ENCODE peak calls at places on chromosomes 6 and 20, in four cellular contexts. One of them, this sample, is unnamed.
A peak's percentile ranks its signal among the peaks of the same experiment; 100 is the strongest.

GRCh38 chr6:31007694-31008093 is 2.6 kb upstream of the MUC22 start:
- DNase-seq in effector memory CD8-positive, alpha-beta T cell: no peak
- DNase-seq in GM06990: no peak
- DNase-seq in EL: peak; percentile 95
- DNase-seq in this sample: peak; percentile 18

GRCh38 chr20:59123011-59123676 is 40.5 kb upstream of the ZNF831 start:
- DNase-seq in effector memory CD8-positive, alpha-beta T cell: peak; percentile 43
- DNase-seq in EL: no peak
- DNase-seq in GM06990: no peak
- DNase-seq in this sample: no peak

GRCh38 chr6:143374014-143374413 is 76.5 kb downstream of the ADAT2 start:
- DNase-seq in EL: no peak
- DNase-seq in effector memory CD8-positive, alpha-beta T cell: no peak
- DNase-seq in GM06990: no peak
- DNase-seq in this sample: peak; percentile 32

GRCh38 chr6:23228439-23229024 is 659.2 kb downstream of the HDGFL1 start:
- DNase-seq in GM06990: no peak
- DNase-seq in effector memory CD8-positive, alpha-beta T cell: no peak
- DNase-seq in EL: peak; percentile 8
- DNase-seq in this sample: peak; percentile 7

GRCh38 chr20:59576216-59576953 is 28.0 kb upstream of the PHACTR3 start:
- DNase-seq in effector memory CD8-positive, alpha-beta T cell: no peak
- DNase-seq in GM06990: no peak
- DNase-seq in EL: no peak
- DNase-seq in this sample: no peak

GRCh38 chr20:17225891-17226409 is 890 bp upstream of the PCSK2 start:
- DNase-seq in EL: no peak
- DNase-seq in effector memory CD8-positive, alpha-beta T cell: no peak
- DNase-seq in GM06990: no peak
- DNase-seq in this sample: no peak

GRCh38 chr6:72078096-72078495 is 191.7 kb downstream of the RIMS1 start:
- DNase-seq in EL: no peak
- DNase-seq in effector memory CD8-positive, alpha-beta T cell: no peak
- DNase-seq in GM06990: no peak
- DNase-seq in this sample: no peak

GRCh38 chr6:116246089-116246488 is 7.8 kb downstream of the TSPYL4 start:
- DNase-seq in EL: peak; percentile 65
- DNase-seq in effector memory CD8-positive, alpha-beta T cell: no peak
- DNase-seq in GM06990: no peak
- DNase-seq in this sample: no peak

GRCh38 chr20:63235399-63235983 is at the start of gene BIRC7:
- DNase-seq in EL: no peak
- DNase-seq in effector memory CD8-positive, alpha-beta T cell: no peak
- DNase-seq in GM06990: no peak
- DNase-seq in this sample: no peak